ENCODE peak calls at places on chromosomes 16 and 17, in four cellular contexts. O is CD4-positive, alpha-beta T cell; T is GM03348; H is activated CD4-positive, CD25-positive, alpha-beta regulatory T cell. M is an unnamed sample.
A peak's percentile ranks its signal among the peaks of the same experiment; 100 is the strongest.

GRCh38 chr16:73616186-73616585 is 568.3 kb upstream of the ZFHX3 start:
- DNase-seq in T (no peak), O (no peak), H (no peak), M (no peak)

GRCh38 chr17:70021726-70022125 is 53.3 kb upstream of the KCNJ16 start:
- DNase-seq in T (peak; percentile 44), H (no peak), O (no peak), M (no peak)

GRCh38 chr17:42744283-42744805 is 496 bp downstream of the EZH1 start:
- DNase-seq in O (peak; percentile 49), T (peak; percentile 86), H (peak; percentile 60), M (peak; percentile 59)

GRCh38 chr16:19153876-19154275 is 14.2 kb upstream of the SYT17 start:
- DNase-seq in O (no peak), H (no peak), T (no peak), M (peak; percentile 56)

GRCh38 chr17:59812139-59812538 is 80.6 kb downstream of the TUBD1 start:
- DNase-seq in H (no peak), T (no peak), O (no peak), M (no peak)

GRCh38 chr16:49744244-49744976 is 111.5 kb downstream of the ZNF423 start:
- DNase-seq in T (no peak), O (no peak), H (no peak), M (no peak)

GRCh38 chr16:63752347-63752746 is 1369.5 kb downstream of the CDH11 start:
- DNase-seq in T (no peak), H (no peak), O (no peak), M (no peak)

GRCh38 chr16:55812951-55813350 is 19.9 kb downstream of the CES1 start:
- DNase-seq in H (no peak), O (no peak), T (no peak), M (no peak)

GRCh38 chr17:73786286-73786743 is 142.1 kb upstream of the SDK2 start:
- DNase-seq in T (no peak), O (no peak), H (no peak), M (no peak)

GRCh38 chr16:12426122-12426521 is 377.6 kb downstream of the CPPED1 start:
- DNase-seq in H (no peak), T (no peak), O (no peak), M (no peak)

GRCh38 chr16:66155933-66156332 is 210.6 kb upstream of the CDH5 start:
- DNase-seq in T (no peak), H (no peak), O (no peak), M (no peak)